ENCODE peak calls at places on chromosomes 4 and X, in eight cellular contexts. A, Q, N, Z, C, R, B and D are unnamed samples. For H3K9me3, the result is how much of the 10 kb centered on the place peaks cover.

GRCh38 chr4:30714408-30715031 is 5.6 kb upstream of the PCDH7 start:
- DNase-seq in A (peak), Q (no peak), N (no peak), Z (peak), C (peak), R (peak), B (no peak), D (no peak)

GRCh38 chr4:187478292-187479205 is 517.0 kb upstream of the ZFP42 start:
- DNase-seq in A (peak), Q (no peak), N (no peak), Z (peak), C (peak), R (no peak), B (no peak), D (peak)

GRCh38 chr4:978957-979701 is 5.8 kb upstream of the DGKQ start:
- DNase-seq in A (no peak), Q (no peak), N (no peak), Z (peak), C (no peak), R (no peak), B (no peak), D (no peak)

GRCh38 chr4:7412586-7412975 is 22.1 kb downstream of the PSAPL1 start:
- DNase-seq in A (no peak), Q (no peak), N (no peak), Z (no peak), C (no peak), R (no peak), B (no peak), D (no peak)

GRCh38 chr4:104429150-104429741 is 65.4 kb downstream of the CXXC4 start:
- DNase-seq in A (no peak), Q (no peak), N (no peak), Z (no peak), C (peak), R (no peak), B (no peak), D (no peak)

GRCh38 chr4:171674781-171675180 is 138.4 kb upstream of the GALNTL6 start:
- DNase-seq in A (no peak), Q (no peak), N (no peak), Z (no peak), C (no peak), R (no peak), B (no peak), D (no peak)

GRCh38 chr4:107862658-107863057 is 37.9 kb downstream of the SGMS2 start:
- DNase-seq in A (peak), Q (no peak), N (no peak), Z (no peak), C (peak), R (peak), B (no peak), D (peak)

GRCh38 chr4:113077611-113078010 is 28.2 kb downstream of the ANK2 start:
- DNase-seq in A (no peak), Q (no peak), N (no peak), Z (no peak), C (no peak), R (no peak), B (no peak), D (no peak)

GRCh38 chrX:13863326-13863725 is 46.4 kb upstream of the GPM6B start:
- DNase-seq in A (no peak), Q (no peak), N (no peak), Z (no peak), C (peak), R (no peak), B (no peak), D (no peak)

GRCh38 chr4:180527993-180528392 is 1715.2 kb upstream of the TENM3 start:
- DNase-seq in A (no peak), Q (no peak), N (no peak), Z (no peak), C (peak), R (no peak), B (no peak), D (no peak)

GRCh38 chrX:19334945-19335626 is 8.6 kb upstream of the PDHA1 start:
- DNase-seq in A (no peak), Q (no peak), N (no peak), Z (no peak), C (no peak), R (no peak), B (no peak), D (no peak)

GRCh38 chrX:76850851-76851250 is 423.3 kb downstream of the MAGEE1 start:
- DNase-seq in A (no peak), Q (no peak), N (no peak), Z (no peak), C (no peak), R (no peak), B (no peak), D (no peak)

GRCh38 chr4:122517345-122517744 is 60.8 kb upstream of the IL2 start:
- DNase-seq in A (no peak), Q (no peak), N (no peak), Z (no peak), C (no peak), R (no peak), B (no peak), D (no peak)

GRCh38 chr4:153345011-153345981 is 808 bp downstream of the MND1 start:
- DNase-seq in A (peak), Q (no peak), N (no peak), Z (peak), C (peak), R (peak), B (peak), D (peak)

GRCh38 chr4:156950090-156950489 is 21.5 kb downstream of the PDGFC start:
- DNase-seq in A (no peak), Q (no peak), N (no peak), Z (no peak), C (no peak), R (no peak), B (no peak), D (no peak)

GRCh38 chr4:87624698-87625097 is 16.4 kb downstream of the DSPP start:
- DNase-seq in A (no peak), Q (no peak), N (no peak), Z (no peak), C (no peak), R (no peak), B (no peak), D (no peak)

GRCh38 chrX:1679238-1679637 is 64.4 kb downstream of the ASMT start:
- DNase-seq in A (peak), Q (no peak), N (no peak), Z (no peak), C (peak), R (no peak), B (no peak), D (no peak)

GRCh38 chr4:948101-948935 is 16.1 kb downstream of the TMEM175 start:
- DNase-seq in A (no peak), Q (no peak), N (no peak), Z (no peak), C (no peak), R (no peak), B (no peak), D (no peak)

GRCh38 chr4:97367878-97368277 is 775.4 kb downstream of the STPG2 start:
- DNase-seq in A (no peak), Q (no peak), N (no peak), Z (peak), C (peak), R (no peak), B (no peak), D (no peak)

GRCh38 chr4:56958111-56958517 is 19.3 kb downstream of the NOA1 start:
- DNase-seq in A (peak), Q (peak), N (no peak), Z (peak), C (peak), R (peak), B (peak), D (peak)

GRCh38 chrX:38426785-38427184 is 74.4 kb downstream of the OTC start:
- DNase-seq in A (no peak), Q (no peak), N (no peak), Z (no peak), C (peak), R (no peak), B (no peak), D (peak)

GRCh38 chrX:134821370-134821769 is 163.1 kb upstream of the PLAC1 start:
- DNase-seq in A (no peak), Q (no peak), N (no peak), Z (peak), C (peak), R (no peak), B (no peak), D (no peak)

GRCh38 chrX:44906041-44906440 is 33.1 kb downstream of the KDM6A start:
- DNase-seq in A (no peak), Q (no peak), N (no peak), Z (no peak), C (no peak), R (no peak), B (no peak), D (no peak)

GRCh38 chr4:91502365-91502764 is 801.4 kb upstream of the GRID2 start:
- DNase-seq in A (no peak), Q (no peak), N (peak), Z (no peak), C (peak), R (no peak), B (no peak), D (no peak)

GRCh38 chrX:43467608-43468234 is 188.4 kb upstream of the MAOA start:
- DNase-seq in A (no peak), Q (no peak), N (no peak), Z (no peak), C (no peak), R (no peak), B (no peak), D (no peak)

GRCh38 chr4:186723207-186724047 is at the start of gene FAT1:
- DNase-seq in A (peak), Q (peak), N (no peak), Z (peak), C (peak), R (peak), B (peak), D (peak)

DNA sequence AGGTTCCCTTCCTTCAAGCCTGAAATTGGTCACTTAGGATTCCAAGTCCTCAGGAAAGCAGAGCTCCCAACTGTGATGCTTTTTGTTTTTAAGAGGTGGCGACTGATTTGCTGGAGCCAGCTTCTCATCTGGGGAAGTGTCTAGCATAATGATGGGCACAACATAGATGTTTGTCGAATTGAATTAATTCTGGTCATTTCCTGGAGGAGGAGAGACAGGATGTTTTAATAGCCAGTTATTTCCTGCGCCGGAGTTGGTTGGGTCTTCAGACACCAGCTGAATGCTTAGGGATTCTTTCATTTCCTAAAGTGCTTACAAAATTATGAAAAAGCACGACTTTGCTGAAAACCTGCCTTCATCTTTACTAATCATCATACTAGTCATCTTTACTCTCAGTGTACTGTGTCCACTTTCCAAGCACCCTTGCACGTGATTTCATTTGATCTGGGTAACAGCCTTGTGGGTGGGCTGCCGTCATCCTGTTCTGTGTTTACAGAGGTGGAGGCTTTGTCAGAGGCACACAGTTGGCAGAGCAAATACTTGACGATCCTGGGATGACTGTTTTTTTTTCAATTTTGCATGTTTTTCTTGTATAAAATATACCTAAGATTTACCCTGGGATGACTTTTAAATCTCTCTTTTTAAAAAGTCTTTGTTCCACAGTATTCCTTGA is 49.5 kb downstream of the RGS12 start:
- DNase-seq in A (peak), Q (no peak), N (no peak), Z (peak), C (peak), R (no peak), B (no peak), D (peak)
- H3K4me3 ChIP-seq in A (peak), Q (no peak), N (no peak), Z (no peak), C (no peak), R (no peak), B (no peak), D (no peak)

GRCh38 chr4:12170308-12170707 is 741.6 kb upstream of the HS3ST1 start:
- DNase-seq in A (no peak), Q (no peak), N (no peak), Z (no peak), C (no peak), R (no peak), B (no peak), D (no peak)
- H3K9me3 ChIP-seq in A (under half), Q (under half), N (under half), Z (under half), C (under half), R (under half), B (under half), D (under half)

DNA sequence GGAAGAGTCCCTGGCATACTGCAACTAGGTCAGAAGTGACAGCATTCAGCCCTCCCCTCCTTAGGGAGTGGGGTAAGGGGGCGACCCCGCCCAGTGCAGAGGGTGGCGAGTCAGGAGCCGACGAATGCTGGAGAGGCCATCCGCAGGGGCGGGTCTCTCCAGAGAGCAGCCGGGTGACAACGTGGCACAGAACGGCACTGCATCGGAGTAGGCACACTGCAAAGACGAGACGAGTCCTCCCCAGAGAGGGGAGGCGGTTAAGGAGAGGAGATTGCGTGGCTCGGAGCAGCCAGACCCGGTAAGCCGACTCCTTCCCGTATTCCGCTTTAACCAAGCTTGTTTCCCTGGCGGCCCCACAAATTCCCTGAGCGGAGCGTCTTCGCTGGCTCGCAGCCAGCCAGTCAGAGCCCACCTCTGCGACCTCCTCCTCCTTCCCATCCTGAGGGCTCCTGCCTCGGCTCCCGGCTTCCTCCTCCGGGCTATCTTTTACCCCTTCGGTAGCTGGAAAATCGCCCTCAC is 54.9 kb downstream of the LINC00632 start:
- DNase-seq in A (no peak), Q (no peak), N (peak), Z (peak), C (peak), R (no peak), B (no peak), D (peak)
- H3K4me3 ChIP-seq in A (no peak), Q (peak), N (peak), Z (peak), C (peak), R (no peak), B (no peak), D (peak)

GRCh38 chr4:48008021-48008596 is 8.4 kb downstream of the CNGA1 start:
- DNase-seq in A (no peak), Q (no peak), N (no peak), Z (no peak), C (no peak), R (no peak), B (no peak), D (no peak)

GRCh38 chr4:48005781-48006180 is 10.7 kb downstream of the CNGA1 start:
- DNase-seq in A (no peak), Q (no peak), N (no peak), Z (no peak), C (no peak), R (no peak), B (no peak), D (no peak)

GRCh38 chr4:48002267-48002666 is 14.2 kb downstream of the CNGA1 start:
- DNase-seq in A (no peak), Q (no peak), N (no peak), Z (no peak), C (no peak), R (no peak), B (no peak), D (no peak)
- H3K9me3 ChIP-seq in A (under half), Q (under half), N (under half), Z (under half), C (under half), R (under half), B (under half), D (under half)

GRCh38 chr4:94843222-94843621 is 85.5 kb downstream of the BMPR1B start:
- DNase-seq in A (no peak), Q (no peak), N (no peak), Z (no peak), C (no peak), R (no peak), B (no peak), D (no peak)

GRCh38 chr4:94841864-94842221 is 84.1 kb downstream of the BMPR1B start:
- DNase-seq in A (no peak), Q (no peak), N (no peak), Z (no peak), C (no peak), R (no peak), B (no peak), D (no peak)
- H3K4me3 ChIP-seq in A (no peak), Q (no peak), N (no peak), Z (no peak), C (no peak), R (no peak), B (no peak), D (no peak)